ENCODE peak calls at places on chromosomes 16 and 17, in seven cellular contexts. F is germinal center; Z is posterior cingulate gyrus; L is stimulated activated CD4-positive, alpha-beta T cell treated with anti-CD3 and anti-CD28 coated beads, Interleukin-4, amount 100 ng/mL, for 1 hour; H is iris pigment epithelial cell; Q is T-cell; P is activated CD4-positive, alpha-beta T cell treated with anti-CD3 and anti-CD28 coated beads, Interleukin-2, amount 10 ng/mL, durations not matched to agents 7 days and 5 days. G is an unnamed sample.

GRCh38 chr17:48907713-48908046 is 527 bp upstream of the UBE2Z start:
- DNase-seq in Q (no peak), Z (no peak), H (peak), F (no peak), L (no peak), P (no peak), G (no peak)

GRCh38 chr16:87212026-87212425 is 105.2 kb downstream of the C16orf95 start:
- DNase-seq in P (no peak), F (no peak), Q (no peak), L (no peak), H (peak), Z (no peak), G (no peak)

GRCh38 chr16:87648236-87648635 is 45.9 kb downstream of the JPH3 start:
- DNase-seq in Q (no peak), F (no peak), L (no peak), H (no peak), Z (peak), P (no peak), G (no peak)

GRCh38 chr17:9484789-9485188 is 90.8 kb downstream of the STX8 start:
- DNase-seq in F (no peak), P (no peak), Q (no peak), Z (no peak), H (peak), L (no peak), G (no peak)

GRCh38 chr16:795580-796229 is 4.8 kb downstream of the GNG13 start:
- DNase-seq in F (no peak), H (no peak), Z (no peak), P (no peak), L (no peak), Q (no peak), G (peak)

GRCh38 chr17:7884581-7885356 is 3.8 kb upstream of the CHD3 start:
- DNase-seq in F (peak), P (peak), H (no peak), Q (peak), L (peak), Z (no peak), G (peak)

GRCh38 chr17:13933597-13934276 is 135.6 kb upstream of the COX10 start:
- DNase-seq in Q (no peak), F (no peak), P (no peak), H (no peak), Z (no peak), L (no peak), G (no peak)

GRCh38 chr16:84368327-84368996 is at the start of gene ATP2C2:
- DNase-seq in P (no peak), L (no peak), F (no peak), Q (no peak), Z (no peak), H (no peak), G (peak)

GRCh38 chr16:23016372-23016771 is 132.9 kb downstream of the USP31 start:
- DNase-seq in Q (no peak), H (no peak), L (no peak), P (no peak), Z (no peak), F (no peak), G (no peak)

GRCh38 chr16:30923554-30924085 is at the start of gene FBXL19:
- DNase-seq in P (no peak), F (no peak), H (no peak), Z (no peak), Q (peak), L (peak), G (no peak)

GRCh38 chr16:69240336-69240735 is 53.4 kb downstream of the SNTB2 start:
- DNase-seq in Q (no peak), Z (no peak), H (peak), F (no peak), P (no peak), L (no peak), G (no peak)

GRCh38 chr17:69431835-69432234 is 17.3 kb downstream of the MAP2K6 start:
- DNase-seq in H (no peak), L (no peak), Z (no peak), Q (no peak), F (no peak), P (no peak), G (no peak)

GRCh38 chr17:75155191-75155601 is 884 bp upstream of the JPT1 start:
- DNase-seq in F (no peak), Q (no peak), L (no peak), P (no peak), Z (no peak), H (no peak), G (no peak)

GRCh38 chr16:30351586-30352419 is 3.3 kb downstream of the CD2BP2 start:
- DNase-seq in F (no peak), L (no peak), P (no peak), H (peak), Q (no peak), Z (peak), G (peak)

GRCh38 chr16:47565454-47565853 is 104.3 kb downstream of the PHKB start:
- DNase-seq in L (no peak), Z (peak), F (no peak), H (peak), Q (no peak), P (no peak), G (no peak)

GRCh38 chr16:26666486-26666885 is 400.2 kb upstream of the C16orf82 start:
- DNase-seq in Z (no peak), H (no peak), F (no peak), L (no peak), Q (no peak), P (no peak), G (no peak)

GRCh38 chr16:81265658-81266451 is 27.4 kb downstream of the BCO1 start:
- DNase-seq in H (peak), Q (no peak), P (no peak), Z (peak), L (no peak), F (no peak), G (peak)

GRCh38 chr16:21301168-21301894 is 23.2 kb upstream of the CRYM start:
- DNase-seq in Z (peak), F (peak), L (peak), P (peak), Q (no peak), H (peak), G (peak)

GRCh38 chr16:68299571-68300453 is 10.9 kb downstream of the SLC7A6OS start:
- DNase-seq in P (no peak), F (no peak), L (no peak), H (no peak), Z (no peak), Q (no peak), G (no peak)

GRCh38 chr17:59493867-59494266 is 71.5 kb upstream of the DHX40 start:
- DNase-seq in H (no peak), P (no peak), F (no peak), Z (peak), L (no peak), Q (no peak), G (no peak)

GRCh38 chr17:2398655-2399571 is 1.9 kb downstream of the MNT start:
- DNase-seq in F (no peak), Z (no peak), Q (peak), L (peak), H (peak), P (peak), G (peak)

GRCh38 chr16:83187404-83187803 is 560.6 kb downstream of the CDH13 start:
- DNase-seq in F (no peak), H (peak), Q (no peak), P (no peak), L (no peak), Z (no peak), G (no peak)

GRCh38 chr16:12436201-12436657 is 367.5 kb downstream of the CPPED1 start:
- DNase-seq in Z (peak), P (no peak), L (no peak), H (no peak), Q (no peak), F (no peak), G (no peak)

G was measured in stomach.